ENCODE peak calls at places on chromosomes 4 and X, in seven cellular contexts. S, K, D, G, J, R and T are unnamed samples.

GRCh38 chr4:87973283-87974169 is 2.0 kb upstream of the SPP1 start:
- DNase-seq in S (peak), K (no peak), D (peak), G (peak), J (peak), R (peak), T (peak)

GRCh38 chrX:102129473-102129872 is 4.0 kb downstream of the TCEAL2 start:
- DNase-seq in S (no peak), K (no peak), D (peak), G (no peak), J (peak), R (no peak), T (no peak)

GRCh38 chrX:151737494-151737893 is 2.9 kb downstream of the CNGA2 start:
- DNase-seq in S (no peak), K (no peak), D (no peak), G (no peak), J (no peak), R (no peak), T (no peak)

GRCh38 chrX:114344756-114345155 is 239.1 kb upstream of the HTR2C start:
- DNase-seq in S (no peak), K (no peak), D (peak), G (no peak), J (peak), R (no peak), T (no peak)

GRCh38 chr4:180058731-180059215 is 2184.4 kb upstream of the TENM3 start:
- DNase-seq in S (peak), K (no peak), D (no peak), G (no peak), J (peak), R (no peak), T (no peak)

GRCh38 chr4:37890501-37891220 is at the start of gene TBC1D1:
- DNase-seq in S (peak), K (peak), D (no peak), G (no peak), J (no peak), R (peak), T (no peak)

GRCh38 chr4:71609651-71610050 is 174.2 kb downstream of the GC start:
- DNase-seq in S (no peak), K (no peak), D (no peak), G (no peak), J (no peak), R (no peak), T (no peak)

GRCh38 chrX:17412692-17413091 is 37.7 kb downstream of the NHS start:
- DNase-seq in S (no peak), K (no peak), D (no peak), G (peak), J (peak), R (no peak), T (peak)

GRCh38 chr4:26150948-26151347 is 169.9 kb upstream of the RBPJ start:
- DNase-seq in S (no peak), K (no peak), D (no peak), G (no peak), J (peak), R (peak), T (no peak)

GRCh38 chr4:76182463-76182862 is 31.2 kb downstream of the SCARB2 start:
- DNase-seq in S (no peak), K (no peak), D (no peak), G (no peak), J (no peak), R (no peak), T (no peak)

GRCh38 chr4:88227734-88228133 is 56.6 kb downstream of the PPM1K start:
- DNase-seq in S (no peak), K (no peak), D (peak), G (no peak), J (no peak), R (no peak), T (no peak)

GRCh38 chr4:40363382-40363920 is 28.3 kb downstream of the CHRNA9 start:
- DNase-seq in S (peak), K (no peak), D (no peak), G (no peak), J (no peak), R (no peak), T (no peak)

GRCh38 chr4:75338352-75338880 is 175.8 kb downstream of the RCHY1 start:
- DNase-seq in S (no peak), K (no peak), D (no peak), G (no peak), J (no peak), R (no peak), T (peak)

GRCh38 chr4:6113641-6114040 is 86.7 kb downstream of the JAKMIP1 start:
- DNase-seq in S (no peak), K (no peak), D (no peak), G (no peak), J (no peak), R (no peak), T (no peak)

GRCh38 chr4:51858605-51859211 is 15.8 kb downstream of the DCUN1D4 start:
- DNase-seq in S (no peak), K (no peak), D (no peak), G (no peak), J (peak), R (no peak), T (no peak)

GRCh38 chr4:141350122-141350904 is 129.6 kb downstream of the ZNF330 start:
- DNase-seq in S (peak), K (no peak), D (peak), G (peak), J (peak), R (no peak), T (peak)

GRCh38 chr4:127370495-127371069 is 262.2 kb upstream of the INTU start:
- DNase-seq in S (no peak), K (peak), D (no peak), G (no peak), J (peak), R (peak), T (no peak)

GRCh38 chrX:103413981-103414380 is 37.6 kb downstream of the BEX3 start:
- DNase-seq in S (no peak), K (no peak), D (no peak), G (no peak), J (no peak), R (no peak), T (no peak)

GRCh38 chrX:17375631-17376380 is 806 bp downstream of the NHS start:
- DNase-seq in S (peak), K (no peak), D (peak), G (no peak), J (peak), R (no peak), T (no peak)

GRCh38 chr4:100497729-100498250 is 20.0 kb downstream of the EMCN start:
- DNase-seq in S (no peak), K (no peak), D (peak), G (no peak), J (peak), R (no peak), T (no peak)

GRCh38 chr4:14247767-14248166 is 620.2 kb upstream of the BOD1L1 start:
- DNase-seq in S (no peak), K (no peak), D (no peak), G (no peak), J (no peak), R (no peak), T (no peak)

GRCh38 chr4:61298178-61298740 is 98.1 kb downstream of the ADGRL3 start:
- DNase-seq in S (no peak), K (no peak), D (no peak), G (no peak), J (no peak), R (no peak), T (no peak)

GRCh38 chrX:103464071-103464773 is 55.1 kb downstream of the RAB40A start:
- DNase-seq in S (no peak), K (no peak), D (peak), G (no peak), J (peak), R (peak), T (no peak)

DNA sequence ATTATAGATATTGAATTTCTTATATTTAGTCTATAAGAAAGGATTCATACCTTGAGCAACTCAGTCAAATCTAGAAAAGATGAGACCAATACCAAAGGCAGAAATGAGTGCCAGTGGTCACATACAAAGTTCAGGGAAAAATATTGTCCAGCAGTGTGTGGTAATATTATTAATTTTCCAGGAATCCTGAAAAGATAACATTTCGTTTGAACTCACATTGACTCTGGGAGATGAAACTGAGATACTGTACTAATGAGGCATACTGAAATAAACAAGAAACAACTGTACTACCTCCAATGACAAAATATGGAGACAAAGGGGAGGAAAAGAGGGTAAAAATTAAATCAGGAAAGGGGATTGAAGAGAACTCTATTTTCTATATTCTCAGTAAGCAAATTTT is 212.4 kb downstream of the TRAM1L1 start:
- DNase-seq in S (no peak), K (no peak), D (no peak), G (no peak), J (no peak), R (no peak), T (no peak)
- TF ChIP-seq CTCF in S (no peak), K (no peak), D (no peak), G (no peak), J (no peak), R (no peak), T (no peak)

DNA sequence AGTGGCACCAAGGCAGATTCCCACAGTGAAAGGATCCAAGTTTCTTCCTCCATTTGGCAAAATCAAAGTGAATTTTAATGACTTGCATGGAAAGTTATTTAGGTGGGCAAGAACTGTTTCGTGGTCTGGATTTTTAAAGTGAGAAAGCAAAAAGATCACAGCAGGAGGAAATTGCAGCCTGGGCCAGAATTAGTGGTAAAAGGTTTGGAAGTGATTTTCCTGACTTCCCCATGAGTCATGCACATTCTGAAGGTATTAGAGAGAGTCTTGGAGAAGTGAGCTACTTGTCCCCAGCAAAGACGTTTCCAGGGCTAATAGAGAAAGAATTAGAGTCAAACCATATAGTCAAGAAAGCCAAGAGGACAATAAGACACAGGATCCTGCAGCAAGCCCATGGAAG is 207.8 kb downstream of the ANTXR2 start:
- DNase-seq in S (no peak), K (no peak), D (no peak), G (peak), J (peak), R (no peak), T (no peak)
- H3K4me3 ChIP-seq in S (no peak), K (no peak), D (no peak), G (no peak), J (no peak), R (no peak), T (no peak)

DNA sequence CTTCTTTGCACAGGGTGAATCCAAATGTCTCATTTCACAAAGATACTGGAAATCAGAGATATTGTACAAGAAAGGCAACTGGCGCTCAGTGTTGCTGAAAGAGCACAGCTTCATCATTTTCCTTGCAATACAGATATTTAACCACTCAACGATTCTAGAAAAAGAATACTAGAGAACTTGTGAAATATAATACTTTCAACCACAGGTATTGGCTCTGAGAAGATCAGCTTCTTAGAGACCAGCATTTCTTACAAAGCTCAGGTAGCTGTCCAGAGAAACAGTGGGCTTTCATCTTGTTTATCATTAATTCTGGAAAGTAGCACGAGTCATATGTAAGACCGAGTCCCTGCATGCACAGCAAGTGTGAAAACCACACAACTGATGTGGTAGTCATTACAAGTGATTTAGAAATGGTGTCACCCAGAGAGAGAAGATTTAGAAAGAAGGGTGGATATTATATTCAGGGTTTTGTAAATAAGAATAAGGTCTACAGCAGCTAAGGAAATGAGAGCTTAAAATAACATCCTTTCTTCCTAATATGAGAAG is 7.8 kb upstream of the PPARGC1A start:
- DNase-seq in S (no peak), K (no peak), D (no peak), G (no peak), J (no peak), R (no peak), T (no peak)
- TF ChIP-seq CTCF in S (no peak), K (no peak), D (no peak), G (no peak), J (no peak), R (no peak), T (no peak)

DNA sequence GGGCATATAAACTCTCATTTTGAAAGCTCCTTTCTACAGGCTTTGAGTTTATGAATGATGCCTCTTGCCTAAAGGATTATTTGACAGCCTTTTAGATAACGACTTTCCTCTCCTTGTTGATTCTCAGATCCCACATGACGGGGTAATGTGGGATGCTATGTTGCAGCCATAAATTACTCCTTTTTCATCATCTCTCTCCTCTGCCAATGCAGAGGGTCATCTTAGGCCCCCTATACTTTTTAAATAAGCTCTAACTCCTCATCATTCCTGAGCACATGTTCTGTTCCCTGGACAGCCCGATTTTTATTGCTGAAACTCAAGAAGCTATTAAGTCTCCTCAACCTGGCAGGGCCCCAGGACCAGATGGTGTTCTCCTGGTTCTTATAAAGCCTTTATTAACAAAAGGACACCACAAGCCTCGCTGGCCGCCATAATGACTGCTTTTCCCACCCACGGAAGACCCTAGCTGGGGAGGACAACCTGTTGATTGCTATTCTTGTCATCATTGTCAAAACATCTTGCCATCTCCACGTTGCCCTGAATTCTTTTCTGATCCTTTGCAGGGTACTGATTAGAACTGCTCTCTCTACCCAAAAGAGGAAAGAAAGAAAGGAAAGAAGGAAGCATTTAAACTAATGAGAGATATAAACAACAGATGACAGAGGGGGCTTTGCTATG is 150.7 kb downstream of the DHX15 start:
- DNase-seq in S (no peak), K (no peak), D (no peak), G (no peak), J (no peak), R (no peak), T (no peak)
- H3K4me3 ChIP-seq in S (no peak), K (no peak), D (no peak), G (no peak), J (no peak), R (no peak), T (no peak)